ENCODE peak calls at places on chromosomes 11 and 22, in five cellular contexts. One of them, this sample, is unnamed.
A peak's percentile ranks its signal among the peaks of the same experiment; 100 is the strongest.

GRCh38 chr11:108680267-108680666 is 15.4 kb downstream of the DDX10 start:
- DNase-seq in GM23338: no peak
- DNase-seq in thyroid gland: no peak
- DNase-seq in RWPE1: no peak
- DNase-seq in iris pigment epithelial cell: peak; percentile 15
- DNase-seq in this sample: no peak

GRCh38 chr11:12762696-12763324 is 88.6 kb downstream of the TEAD1 start:
- DNase-seq in thyroid gland: no peak
- DNase-seq in iris pigment epithelial cell: no peak
- DNase-seq in GM23338: no peak
- DNase-seq in RWPE1: no peak
- DNase-seq in this sample: no peak

GRCh38 chr11:111443640-111444039 is 64.6 kb upstream of the POU2AF1 start:
- DNase-seq in GM23338: no peak
- DNase-seq in RWPE1: no peak
- DNase-seq in thyroid gland: no peak
- DNase-seq in iris pigment epithelial cell: no peak
- DNase-seq in this sample: no peak

GRCh38 chr11:46686886-46687810 is 13.3 kb downstream of the ARHGAP1 start:
- DNase-seq in RWPE1: peak; percentile 84
- DNase-seq in iris pigment epithelial cell: peak; percentile 84
- DNase-seq in GM23338: no peak
- DNase-seq in thyroid gland: no peak
- DNase-seq in this sample: no peak

GRCh38 chr22:42881982-42882656 is 25.0 kb upstream of the ARFGAP3 start:
- DNase-seq in iris pigment epithelial cell: no peak
- DNase-seq in thyroid gland: no peak
- DNase-seq in RWPE1: no peak
- DNase-seq in GM23338: no peak
- DNase-seq in this sample: peak; percentile 31

GRCh38 chr11:1928038-1928890 is 8.8 kb downstream of the TNNT3 start:
- DNase-seq in thyroid gland: no peak
- DNase-seq in RWPE1: no peak
- DNase-seq in GM23338: no peak
- DNase-seq in iris pigment epithelial cell: no peak
- DNase-seq in this sample: peak; percentile 48

GRCh38 chr11:114482114-114482513 is 42.8 kb downstream of the REXO2 start:
- DNase-seq in GM23338: peak; percentile 41
- DNase-seq in thyroid gland: no peak
- DNase-seq in iris pigment epithelial cell: no peak
- DNase-seq in RWPE1: no peak
- DNase-seq in this sample: no peak

GRCh38 chr11:85752201-85752889 is 58.6 kb downstream of the SYTL2 start:
- DNase-seq in RWPE1: no peak
- DNase-seq in GM23338: no peak
- DNase-seq in iris pigment epithelial cell: no peak
- DNase-seq in thyroid gland: no peak
- DNase-seq in this sample: no peak

GRCh38 chr11:18490319-18490718 is 34.7 kb downstream of the LDHAL6A start:
- DNase-seq in thyroid gland: no peak
- DNase-seq in GM23338: no peak
- DNase-seq in iris pigment epithelial cell: peak; percentile 21
- DNase-seq in RWPE1: no peak
- DNase-seq in this sample: no peak

GRCh38 chr22:21775061-21775460 is 39.5 kb upstream of the YPEL1 start:
- DNase-seq in thyroid gland: no peak
- DNase-seq in iris pigment epithelial cell: peak; percentile 36
- DNase-seq in RWPE1: no peak
- DNase-seq in GM23338: no peak
- DNase-seq in this sample: peak; percentile 64

GRCh38 chr11:117076941-117077659 is 21.1 kb downstream of the SIK3 start:
- DNase-seq in RWPE1: no peak
- DNase-seq in iris pigment epithelial cell: no peak
- DNase-seq in GM23338: peak; percentile 17
- DNase-seq in thyroid gland: peak; percentile 40
- DNase-seq in this sample: peak; percentile 28

GRCh38 chr11:20669833-20670684 is 673 bp downstream of the NELL1 start:
- DNase-seq in iris pigment epithelial cell: no peak
- DNase-seq in RWPE1: no peak
- DNase-seq in GM23338: peak; percentile 41
- DNase-seq in thyroid gland: no peak
- DNase-seq in this sample: peak; percentile 44

This sample was measured in left kidney.